ENCODE peak calls at places on chromosomes 6 and 20, in seven cellular contexts. L is cerebellar nuclear complex; U is GM20000; A is CD8-positive, alpha-beta T cell; D is HT1080; H is stimulated activated CD4-positive, alpha-beta T cell treated with anti-CD3 and anti-CD28 coated beads, Interleukin-2, amount 100 ng/mL, for 48 hours; E is AG08395. J is an unnamed sample.

GRCh38 chr6:124947821-124948451 is 14.3 kb upstream of the RNF217 start:
- DNase-seq in L (no peak), U (no peak), A (no peak), D (peak), H (no peak), E (peak), J (no peak)

GRCh38 chr6:14791525-14791924 is 454.3 kb upstream of the JARID2 start:
- DNase-seq in L (no peak), U (no peak), A (no peak), D (no peak), H (no peak), E (peak), J (no peak)

GRCh38 chr6:162273986-162274385 is 453.6 kb downstream of the PRKN start:
- DNase-seq in L (no peak), U (no peak), A (no peak), D (no peak), H (no peak), E (no peak), J (no peak)

GRCh38 chr6:35919085-35919826 is 1.6 kb downstream of the SRPK1 start:
- DNase-seq in L (no peak), U (peak), A (no peak), D (no peak), H (no peak), E (no peak), J (no peak)

GRCh38 chr6:24996145-24996836 is 60.5 kb upstream of the RIPOR2 start:
- DNase-seq in L (no peak), U (no peak), A (no peak), D (no peak), H (no peak), E (no peak), J (no peak)

GRCh38 chr6:137465378-137466009 is 28.7 kb downstream of the OLIG3 start:
- DNase-seq in L (no peak), U (no peak), A (no peak), D (no peak), H (no peak), E (no peak), J (no peak)

GRCh38 chr6:49551126-49551865 is 828 bp downstream of the C6orf141 start:
- DNase-seq in L (no peak), U (peak), A (no peak), D (peak), H (no peak), E (peak), J (no peak)

GRCh38 chr6:47112311-47112710 is 70.2 kb upstream of the ADGRF1 start:
- DNase-seq in L (no peak), U (no peak), A (no peak), D (no peak), H (no peak), E (no peak), J (no peak)

GRCh38 chr6:44221291-44221960 is 2.0 kb upstream of the SLC29A1 start:
- DNase-seq in L (no peak), U (peak), A (peak), D (peak), H (peak), E (peak), J (peak)

GRCh38 chr6:25370175-25371036 is 91.2 kb downstream of the CARMIL1 start:
- DNase-seq in L (no peak), U (no peak), A (no peak), D (no peak), H (no peak), E (no peak), J (no peak)

GRCh38 chr6:33583591-33584155 is 3.6 kb upstream of the BAK1 start:
- DNase-seq in L (no peak), U (no peak), A (no peak), D (no peak), H (no peak), E (no peak), J (no peak)

GRCh38 chr6:27957526-27957925 is 485 bp downstream of the OR2B6 start:
- DNase-seq in L (no peak), U (no peak), A (no peak), D (no peak), H (no peak), E (no peak), J (no peak)

GRCh38 chr20:44856847-44857448 is 28.6 kb upstream of the YWHAB start:
- DNase-seq in L (no peak), U (no peak), A (no peak), D (peak), H (no peak), E (no peak), J (no peak)

GRCh38 chr6:154301086-154301625 is 55.4 kb downstream of the IPCEF1 start:
- DNase-seq in L (no peak), U (no peak), A (no peak), D (no peak), H (no peak), E (no peak), J (no peak)

GRCh38 chr6:39521826-39522377 is 199.4 kb upstream of the KCNK16 start:
- DNase-seq in L (no peak), U (no peak), A (no peak), D (no peak), H (no peak), E (no peak), J (no peak)

GRCh38 chr6:32933661-32934085 is 7.2 kb downstream of the HLA-DMB start:
- DNase-seq in L (peak), U (peak), A (peak), D (peak), H (peak), E (peak), J (peak)

GRCh38 chr6:85008311-85009015 is 244.1 kb upstream of the TBX18 start:
- DNase-seq in L (no peak), U (no peak), A (no peak), D (peak), H (no peak), E (peak), J (no peak)

GRCh38 chr6:36577298-36577697 is 16.9 kb upstream of the SRSF3 start:
- DNase-seq in L (no peak), U (no peak), A (no peak), D (peak), H (no peak), E (peak), J (no peak)

GRCh38 chr6:24858154-24858801 is 59.6 kb upstream of the ARMH2 start:
- DNase-seq in L (no peak), U (peak), A (peak), D (peak), H (no peak), E (peak), J (peak)

GRCh38 chr20:32635764-32636163 is 38.0 kb downstream of the C20orf203 start:
- DNase-seq in L (no peak), U (no peak), A (no peak), D (no peak), H (no peak), E (no peak), J (no peak)

GRCh38 chr6:67698534-67698933 is 936.5 kb upstream of the ADGRB3 start:
- DNase-seq in L (no peak), U (no peak), A (no peak), D (no peak), H (no peak), E (no peak), J (no peak)

GRCh38 chr20:48624315-48625020 is 203.3 kb downstream of the PREX1 start:
- DNase-seq in L (no peak), U (no peak), A (no peak), D (no peak), H (no peak), E (no peak), J (no peak)

GRCh38 chr6:163389354-163389753 is 25.2 kb upstream of the QKI start:
- DNase-seq in L (no peak), U (no peak), A (no peak), D (no peak), H (no peak), E (no peak), J (no peak)

GRCh38 chr20:37228111-37228510 is 33.5 kb downstream of the GHRH start:
- DNase-seq in L (no peak), U (no peak), A (no peak), D (no peak), H (no peak), E (peak), J (no peak)

GRCh38 chr20:59603727-59604608 is at the start of gene PHACTR3:
- DNase-seq in L (peak), U (no peak), A (no peak), D (no peak), H (no peak), E (no peak), J (no peak)

GRCh38 chr6:22113046-22113766 is 183.6 kb downstream of the PRL start:
- DNase-seq in L (no peak), U (no peak), A (no peak), D (peak), H (no peak), E (peak), J (no peak)

GRCh38 chr20:32484221-32485125 is 100.7 kb downstream of the NOL4L start:
- DNase-seq in L (no peak), U (peak), A (peak), D (no peak), H (no peak), E (peak), J (no peak)

GRCh38 chr20:35305682-35306556 is 13.7 kb upstream of the FAM83C start:
- DNase-seq in L (no peak), U (no peak), A (no peak), D (peak), H (peak), E (peak), J (no peak)

GRCh38 chr20:39190666-39191570 is 228.8 kb downstream of the DHX35 start:
- DNase-seq in L (no peak), U (no peak), A (no peak), D (peak), H (no peak), E (peak), J (no peak)

GRCh38 chr20:63395723-63396122 is 34.6 kb upstream of the CHRNA4 start:
- DNase-seq in L (no peak), U (no peak), A (peak), D (no peak), H (no peak), E (no peak), J (no peak)

J was measured in germinal center.